ENCODE peak calls at places on chromosomes 2 and 18, in seven cellular contexts. One of them, this sample, is unnamed.

GRCh38 chr18:24928479-24928878 is 423.5 kb downstream of the ZNF521 start:
- DNase-seq in stimulated activated CD8-positive, alpha-beta memory T cell treated with anti-CD3 and anti-CD28 coated beads, Interleukin-15, amount 100 ng/mL, for 1 hour: no peak
- DNase-seq in naive B cell: peak; percentile 41
- DNase-seq in hepatic stellate cell: no peak
- DNase-seq in HepG2: no peak
- DNase-seq in T-helper 2 cell treated with Interferon-gamma antibody and Interleukin-4, amounts not matched to agents 5 μg/mL and 100 μg/mL, for 36 hours: no peak
- DNase-seq in NCI-H1092 treated with DMSO at 0.1 percent for 48 hours: no peak
- DNase-seq in this sample: peak; percentile 4

GRCh38 chr2:170929686-170930050 is 615 bp downstream of the GORASP2 start:
- DNase-seq in naive B cell: no peak
- DNase-seq in T-helper 2 cell treated with Interferon-gamma antibody and Interleukin-4, amounts not matched to agents 5 μg/mL and 100 μg/mL, for 36 hours: peak; percentile 47
- DNase-seq in NCI-H1092 treated with DMSO at 0.1 percent for 48 hours: no peak
- DNase-seq in hepatic stellate cell: peak; percentile 48
- DNase-seq in stimulated activated CD8-positive, alpha-beta memory T cell treated with anti-CD3 and anti-CD28 coated beads, Interleukin-15, amount 100 ng/mL, for 1 hour: no peak
- DNase-seq in HepG2: peak; percentile 67
- DNase-seq in this sample: peak; percentile 15

GRCh38 chr2:224343226-224343625 is 58.7 kb downstream of the FAM124B start:
- DNase-seq in stimulated activated CD8-positive, alpha-beta memory T cell treated with anti-CD3 and anti-CD28 coated beads, Interleukin-15, amount 100 ng/mL, for 1 hour: no peak
- DNase-seq in T-helper 2 cell treated with Interferon-gamma antibody and Interleukin-4, amounts not matched to agents 5 μg/mL and 100 μg/mL, for 36 hours: no peak
- DNase-seq in HepG2: no peak
- DNase-seq in naive B cell: no peak
- DNase-seq in hepatic stellate cell: no peak
- DNase-seq in NCI-H1092 treated with DMSO at 0.1 percent for 48 hours: no peak
- DNase-seq in this sample: no peak

GRCh38 chr18:3008546-3008945 is 4.4 kb downstream of the LPIN2 start:
- DNase-seq in HepG2: no peak
- DNase-seq in hepatic stellate cell: peak; percentile 76
- DNase-seq in naive B cell: no peak
- DNase-seq in NCI-H1092 treated with DMSO at 0.1 percent for 48 hours: no peak
- DNase-seq in T-helper 2 cell treated with Interferon-gamma antibody and Interleukin-4, amounts not matched to agents 5 μg/mL and 100 μg/mL, for 36 hours: no peak
- DNase-seq in stimulated activated CD8-positive, alpha-beta memory T cell treated with anti-CD3 and anti-CD28 coated beads, Interleukin-15, amount 100 ng/mL, for 1 hour: no peak
- DNase-seq in this sample: no peak

GRCh38 chr18:59631583-59632181 is 65.5 kb downstream of the CCBE1 start:
- DNase-seq in naive B cell: no peak
- DNase-seq in NCI-H1092 treated with DMSO at 0.1 percent for 48 hours: peak; percentile 44
- DNase-seq in T-helper 2 cell treated with Interferon-gamma antibody and Interleukin-4, amounts not matched to agents 5 μg/mL and 100 μg/mL, for 36 hours: no peak
- DNase-seq in HepG2: peak; percentile 1
- DNase-seq in stimulated activated CD8-positive, alpha-beta memory T cell treated with anti-CD3 and anti-CD28 coated beads, Interleukin-15, amount 100 ng/mL, for 1 hour: no peak
- DNase-seq in hepatic stellate cell: peak; percentile 29
- DNase-seq in this sample: no peak

GRCh38 chr2:236863729-236864126 is 222.0 kb upstream of the COPS8 start:
- DNase-seq in naive B cell: no peak
- DNase-seq in hepatic stellate cell: no peak
- DNase-seq in HepG2: no peak
- DNase-seq in stimulated activated CD8-positive, alpha-beta memory T cell treated with anti-CD3 and anti-CD28 coated beads, Interleukin-15, amount 100 ng/mL, for 1 hour: no peak
- DNase-seq in T-helper 2 cell treated with Interferon-gamma antibody and Interleukin-4, amounts not matched to agents 5 μg/mL and 100 μg/mL, for 36 hours: no peak
- DNase-seq in NCI-H1092 treated with DMSO at 0.1 percent for 48 hours: no peak
- DNase-seq in this sample: no peak

GRCh38 chr2:70919672-70920366 is 15.9 kb upstream of the ATP6V1B1 start:
- DNase-seq in naive B cell: peak; percentile 16
- DNase-seq in T-helper 2 cell treated with Interferon-gamma antibody and Interleukin-4, amounts not matched to agents 5 μg/mL and 100 μg/mL, for 36 hours: peak; percentile 49
- DNase-seq in NCI-H1092 treated with DMSO at 0.1 percent for 48 hours: peak; percentile 63
- DNase-seq in stimulated activated CD8-positive, alpha-beta memory T cell treated with anti-CD3 and anti-CD28 coated beads, Interleukin-15, amount 100 ng/mL, for 1 hour: peak; percentile 55
- DNase-seq in hepatic stellate cell: peak; percentile 78
- DNase-seq in HepG2: peak; percentile 80
- DNase-seq in this sample: peak; percentile 52

GRCh38 chr18:61972389-61973264 is 79.8 kb upstream of the RNF152 start:
- DNase-seq in stimulated activated CD8-positive, alpha-beta memory T cell treated with anti-CD3 and anti-CD28 coated beads, Interleukin-15, amount 100 ng/mL, for 1 hour: no peak
- DNase-seq in naive B cell: no peak
- DNase-seq in NCI-H1092 treated with DMSO at 0.1 percent for 48 hours: no peak
- DNase-seq in hepatic stellate cell: no peak
- DNase-seq in HepG2: no peak
- DNase-seq in T-helper 2 cell treated with Interferon-gamma antibody and Interleukin-4, amounts not matched to agents 5 μg/mL and 100 μg/mL, for 36 hours: no peak
- DNase-seq in this sample: peak; percentile 9

GRCh38 chr18:46158498-46158897 is 54.3 kb downstream of the HAUS1 start:
- DNase-seq in HepG2: no peak
- DNase-seq in naive B cell: no peak
- DNase-seq in NCI-H1092 treated with DMSO at 0.1 percent for 48 hours: no peak
- DNase-seq in T-helper 2 cell treated with Interferon-gamma antibody and Interleukin-4, amounts not matched to agents 5 μg/mL and 100 μg/mL, for 36 hours: no peak
- DNase-seq in hepatic stellate cell: no peak
- DNase-seq in stimulated activated CD8-positive, alpha-beta memory T cell treated with anti-CD3 and anti-CD28 coated beads, Interleukin-15, amount 100 ng/mL, for 1 hour: no peak
- DNase-seq in this sample: no peak

GRCh38 chr2:183025993-183026392 is 12.3 kb downstream of the NCKAP1 start:
- DNase-seq in hepatic stellate cell: no peak
- DNase-seq in naive B cell: no peak
- DNase-seq in T-helper 2 cell treated with Interferon-gamma antibody and Interleukin-4, amounts not matched to agents 5 μg/mL and 100 μg/mL, for 36 hours: no peak
- DNase-seq in HepG2: no peak
- DNase-seq in stimulated activated CD8-positive, alpha-beta memory T cell treated with anti-CD3 and anti-CD28 coated beads, Interleukin-15, amount 100 ng/mL, for 1 hour: no peak
- DNase-seq in NCI-H1092 treated with DMSO at 0.1 percent for 48 hours: no peak
- DNase-seq in this sample: no peak

GRCh38 chr2:156752042-156752441 is 315.9 kb downstream of the GPD2 start:
- DNase-seq in HepG2: no peak
- DNase-seq in NCI-H1092 treated with DMSO at 0.1 percent for 48 hours: no peak
- DNase-seq in hepatic stellate cell: no peak
- DNase-seq in T-helper 2 cell treated with Interferon-gamma antibody and Interleukin-4, amounts not matched to agents 5 μg/mL and 100 μg/mL, for 36 hours: no peak
- DNase-seq in naive B cell: no peak
- DNase-seq in stimulated activated CD8-positive, alpha-beta memory T cell treated with anti-CD3 and anti-CD28 coated beads, Interleukin-15, amount 100 ng/mL, for 1 hour: no peak
- DNase-seq in this sample: no peak

GRCh38 chr18:47872426-47872825 is 58.0 kb downstream of the SMAD2 start:
- DNase-seq in naive B cell: no peak
- DNase-seq in hepatic stellate cell: no peak
- DNase-seq in NCI-H1092 treated with DMSO at 0.1 percent for 48 hours: no peak
- DNase-seq in T-helper 2 cell treated with Interferon-gamma antibody and Interleukin-4, amounts not matched to agents 5 μg/mL and 100 μg/mL, for 36 hours: no peak
- DNase-seq in HepG2: no peak
- DNase-seq in stimulated activated CD8-positive, alpha-beta memory T cell treated with anti-CD3 and anti-CD28 coated beads, Interleukin-15, amount 100 ng/mL, for 1 hour: no peak
- DNase-seq in this sample: no peak

GRCh38 chr2:218386505-218387368 is 4.7 kb downstream of the SLC11A1 start:
- DNase-seq in hepatic stellate cell: no peak
- DNase-seq in HepG2: no peak
- DNase-seq in NCI-H1092 treated with DMSO at 0.1 percent for 48 hours: no peak
- DNase-seq in T-helper 2 cell treated with Interferon-gamma antibody and Interleukin-4, amounts not matched to agents 5 μg/mL and 100 μg/mL, for 36 hours: no peak
- DNase-seq in stimulated activated CD8-positive, alpha-beta memory T cell treated with anti-CD3 and anti-CD28 coated beads, Interleukin-15, amount 100 ng/mL, for 1 hour: no peak
- DNase-seq in naive B cell: no peak
- DNase-seq in this sample: no peak

GRCh38 chr2:178650554-178650953 is 156.7 kb downstream of the TTN start:
- DNase-seq in T-helper 2 cell treated with Interferon-gamma antibody and Interleukin-4, amounts not matched to agents 5 μg/mL and 100 μg/mL, for 36 hours: no peak
- DNase-seq in hepatic stellate cell: no peak
- DNase-seq in HepG2: no peak
- DNase-seq in naive B cell: no peak
- DNase-seq in NCI-H1092 treated with DMSO at 0.1 percent for 48 hours: no peak
- DNase-seq in stimulated activated CD8-positive, alpha-beta memory T cell treated with anti-CD3 and anti-CD28 coated beads, Interleukin-15, amount 100 ng/mL, for 1 hour: no peak
- DNase-seq in this sample: no peak

GRCh38 chr2:208359632-208359986 is 47.0 kb upstream of the PTH2R start:
- DNase-seq in naive B cell: peak; percentile 11
- DNase-seq in HepG2: no peak
- DNase-seq in T-helper 2 cell treated with Interferon-gamma antibody and Interleukin-4, amounts not matched to agents 5 μg/mL and 100 μg/mL, for 36 hours: no peak
- DNase-seq in hepatic stellate cell: no peak
- DNase-seq in stimulated activated CD8-positive, alpha-beta memory T cell treated with anti-CD3 and anti-CD28 coated beads, Interleukin-15, amount 100 ng/mL, for 1 hour: no peak
- DNase-seq in NCI-H1092 treated with DMSO at 0.1 percent for 48 hours: no peak
- DNase-seq in this sample: peak; percentile 46

GRCh38 chr2:170462433-170463205 is 252.5 kb upstream of the SP5 start:
- DNase-seq in T-helper 2 cell treated with Interferon-gamma antibody and Interleukin-4, amounts not matched to agents 5 μg/mL and 100 μg/mL, for 36 hours: no peak
- DNase-seq in HepG2: no peak
- DNase-seq in stimulated activated CD8-positive, alpha-beta memory T cell treated with anti-CD3 and anti-CD28 coated beads, Interleukin-15, amount 100 ng/mL, for 1 hour: no peak
- DNase-seq in hepatic stellate cell: no peak
- DNase-seq in naive B cell: no peak
- DNase-seq in NCI-H1092 treated with DMSO at 0.1 percent for 48 hours: no peak
- DNase-seq in this sample: no peak

GRCh38 chr18:48959921-48960920 is 9.5 kb upstream of the SMAD7 start:
- DNase-seq in stimulated activated CD8-positive, alpha-beta memory T cell treated with anti-CD3 and anti-CD28 coated beads, Interleukin-15, amount 100 ng/mL, for 1 hour: no peak
- DNase-seq in T-helper 2 cell treated with Interferon-gamma antibody and Interleukin-4, amounts not matched to agents 5 μg/mL and 100 μg/mL, for 36 hours: no peak
- DNase-seq in hepatic stellate cell: no peak
- DNase-seq in HepG2: no peak
- DNase-seq in naive B cell: no peak
- DNase-seq in NCI-H1092 treated with DMSO at 0.1 percent for 48 hours: no peak
- DNase-seq in this sample: no peak

GRCh38 chr2:191582355-191582754 is 95.6 kb upstream of the NABP1 start:
- DNase-seq in stimulated activated CD8-positive, alpha-beta memory T cell treated with anti-CD3 and anti-CD28 coated beads, Interleukin-15, amount 100 ng/mL, for 1 hour: no peak
- DNase-seq in HepG2: peak; percentile 44
- DNase-seq in T-helper 2 cell treated with Interferon-gamma antibody and Interleukin-4, amounts not matched to agents 5 μg/mL and 100 μg/mL, for 36 hours: no peak
- DNase-seq in hepatic stellate cell: peak; percentile 31
- DNase-seq in naive B cell: no peak
- DNase-seq in NCI-H1092 treated with DMSO at 0.1 percent for 48 hours: no peak
- DNase-seq in this sample: no peak

GRCh38 chr2:128187032-128187654 is 96.1 kb downstream of the UGGT1 start:
- DNase-seq in NCI-H1092 treated with DMSO at 0.1 percent for 48 hours: no peak
- DNase-seq in stimulated activated CD8-positive, alpha-beta memory T cell treated with anti-CD3 and anti-CD28 coated beads, Interleukin-15, amount 100 ng/mL, for 1 hour: no peak
- DNase-seq in T-helper 2 cell treated with Interferon-gamma antibody and Interleukin-4, amounts not matched to agents 5 μg/mL and 100 μg/mL, for 36 hours: no peak
- DNase-seq in HepG2: no peak
- DNase-seq in hepatic stellate cell: peak; percentile 39
- DNase-seq in naive B cell: no peak
- DNase-seq in this sample: no peak

GRCh38 chr2:16682431-16683130 is 16.9 kb upstream of the CYRIA start:
- DNase-seq in HepG2: no peak
- DNase-seq in stimulated activated CD8-positive, alpha-beta memory T cell treated with anti-CD3 and anti-CD28 coated beads, Interleukin-15, amount 100 ng/mL, for 1 hour: no peak
- DNase-seq in T-helper 2 cell treated with Interferon-gamma antibody and Interleukin-4, amounts not matched to agents 5 μg/mL and 100 μg/mL, for 36 hours: no peak
- DNase-seq in naive B cell: no peak
- DNase-seq in hepatic stellate cell: no peak
- DNase-seq in NCI-H1092 treated with DMSO at 0.1 percent for 48 hours: no peak
- DNase-seq in this sample: no peak

GRCh38 chr18:45449761-45450227 is 165.5 kb upstream of the SLC14A2 start:
- DNase-seq in T-helper 2 cell treated with Interferon-gamma antibody and Interleukin-4, amounts not matched to agents 5 μg/mL and 100 μg/mL, for 36 hours: no peak
- DNase-seq in naive B cell: no peak
- DNase-seq in stimulated activated CD8-positive, alpha-beta memory T cell treated with anti-CD3 and anti-CD28 coated beads, Interleukin-15, amount 100 ng/mL, for 1 hour: no peak
- DNase-seq in hepatic stellate cell: no peak
- DNase-seq in HepG2: no peak
- DNase-seq in NCI-H1092 treated with DMSO at 0.1 percent for 48 hours: peak; percentile 99
- DNase-seq in this sample: peak; percentile 64

GRCh38 chr18:657998-658946 is 819 bp downstream of the TYMS start:
- DNase-seq in hepatic stellate cell: peak; percentile 88
- DNase-seq in naive B cell: peak; percentile 5
- DNase-seq in HepG2: peak; percentile 92
- DNase-seq in T-helper 2 cell treated with Interferon-gamma antibody and Interleukin-4, amounts not matched to agents 5 μg/mL and 100 μg/mL, for 36 hours: peak; percentile 81
- DNase-seq in NCI-H1092 treated with DMSO at 0.1 percent for 48 hours: peak; percentile 79
- DNase-seq in stimulated activated CD8-positive, alpha-beta memory T cell treated with anti-CD3 and anti-CD28 coated beads, Interleukin-15, amount 100 ng/mL, for 1 hour: peak; percentile 33
- DNase-seq in this sample: peak; percentile 94

GRCh38 chr2:133988316-133988891 is 265.5 kb upstream of the MGAT5 start:
- DNase-seq in stimulated activated CD8-positive, alpha-beta memory T cell treated with anti-CD3 and anti-CD28 coated beads, Interleukin-15, amount 100 ng/mL, for 1 hour: no peak
- DNase-seq in hepatic stellate cell: no peak
- DNase-seq in naive B cell: no peak
- DNase-seq in T-helper 2 cell treated with Interferon-gamma antibody and Interleukin-4, amounts not matched to agents 5 μg/mL and 100 μg/mL, for 36 hours: no peak
- DNase-seq in NCI-H1092 treated with DMSO at 0.1 percent for 48 hours: no peak
- DNase-seq in HepG2: no peak
- DNase-seq in this sample: no peak

GRCh38 chr2:74777161-74777900 is 56.6 kb upstream of the HK2 start:
- DNase-seq in HepG2: no peak
- DNase-seq in NCI-H1092 treated with DMSO at 0.1 percent for 48 hours: no peak
- DNase-seq in naive B cell: no peak
- DNase-seq in T-helper 2 cell treated with Interferon-gamma antibody and Interleukin-4, amounts not matched to agents 5 μg/mL and 100 μg/mL, for 36 hours: peak; percentile 26
- DNase-seq in stimulated activated CD8-positive, alpha-beta memory T cell treated with anti-CD3 and anti-CD28 coated beads, Interleukin-15, amount 100 ng/mL, for 1 hour: no peak
- DNase-seq in hepatic stellate cell: no peak
- DNase-seq in this sample: no peak

GRCh38 chr2:238652053-238652770 is 195.7 kb upstream of the TWIST2 start:
- DNase-seq in T-helper 2 cell treated with Interferon-gamma antibody and Interleukin-4, amounts not matched to agents 5 μg/mL and 100 μg/mL, for 36 hours: peak; percentile 0
- DNase-seq in naive B cell: no peak
- DNase-seq in HepG2: no peak
- DNase-seq in hepatic stellate cell: no peak
- DNase-seq in stimulated activated CD8-positive, alpha-beta memory T cell treated with anti-CD3 and anti-CD28 coated beads, Interleukin-15, amount 100 ng/mL, for 1 hour: no peak
- DNase-seq in NCI-H1092 treated with DMSO at 0.1 percent for 48 hours: no peak
- DNase-seq in this sample: no peak

GRCh38 chr2:9335322-9335754 is 88.0 kb downstream of the ITGB1BP1 start:
- DNase-seq in hepatic stellate cell: no peak
- DNase-seq in NCI-H1092 treated with DMSO at 0.1 percent for 48 hours: peak; percentile 11
- DNase-seq in HepG2: peak; percentile 85
- DNase-seq in T-helper 2 cell treated with Interferon-gamma antibody and Interleukin-4, amounts not matched to agents 5 μg/mL and 100 μg/mL, for 36 hours: no peak
- DNase-seq in naive B cell: peak; percentile 9
- DNase-seq in stimulated activated CD8-positive, alpha-beta memory T cell treated with anti-CD3 and anti-CD28 coated beads, Interleukin-15, amount 100 ng/mL, for 1 hour: no peak
- DNase-seq in this sample: peak; percentile 75

GRCh38 chr2:163612332-163612731 is 123.5 kb downstream of the FIGN start:
- DNase-seq in stimulated activated CD8-positive, alpha-beta memory T cell treated with anti-CD3 and anti-CD28 coated beads, Interleukin-15, amount 100 ng/mL, for 1 hour: no peak
- DNase-seq in NCI-H1092 treated with DMSO at 0.1 percent for 48 hours: no peak
- DNase-seq in HepG2: no peak
- DNase-seq in hepatic stellate cell: no peak
- DNase-seq in naive B cell: no peak
- DNase-seq in T-helper 2 cell treated with Interferon-gamma antibody and Interleukin-4, amounts not matched to agents 5 μg/mL and 100 μg/mL, for 36 hours: no peak
- DNase-seq in this sample: no peak

GRCh38 chr2:37306024-37306423 is 18.6 kb downstream of the PRKD3 start:
- DNase-seq in NCI-H1092 treated with DMSO at 0.1 percent for 48 hours: peak; percentile 52
- DNase-seq in naive B cell: no peak
- DNase-seq in T-helper 2 cell treated with Interferon-gamma antibody and Interleukin-4, amounts not matched to agents 5 μg/mL and 100 μg/mL, for 36 hours: no peak
- DNase-seq in stimulated activated CD8-positive, alpha-beta memory T cell treated with anti-CD3 and anti-CD28 coated beads, Interleukin-15, amount 100 ng/mL, for 1 hour: no peak
- DNase-seq in hepatic stellate cell: no peak
- DNase-seq in HepG2: no peak
- DNase-seq in this sample: no peak

GRCh38 chr2:72211777-72212515 is 64.3 kb upstream of the CYP26B1 start:
- DNase-seq in stimulated activated CD8-positive, alpha-beta memory T cell treated with anti-CD3 and anti-CD28 coated beads, Interleukin-15, amount 100 ng/mL, for 1 hour: no peak
- DNase-seq in HepG2: no peak
- DNase-seq in naive B cell: no peak
- DNase-seq in T-helper 2 cell treated with Interferon-gamma antibody and Interleukin-4, amounts not matched to agents 5 μg/mL and 100 μg/mL, for 36 hours: no peak
- DNase-seq in hepatic stellate cell: no peak
- DNase-seq in NCI-H1092 treated with DMSO at 0.1 percent for 48 hours: no peak
- DNase-seq in this sample: no peak

GRCh38 chr2:164841719-164842623 is at the start of gene COBLL1:
- DNase-seq in NCI-H1092 treated with DMSO at 0.1 percent for 48 hours: peak; percentile 71
- DNase-seq in stimulated activated CD8-positive, alpha-beta memory T cell treated with anti-CD3 and anti-CD28 coated beads, Interleukin-15, amount 100 ng/mL, for 1 hour: no peak
- DNase-seq in T-helper 2 cell treated with Interferon-gamma antibody and Interleukin-4, amounts not matched to agents 5 μg/mL and 100 μg/mL, for 36 hours: peak; percentile 16
- DNase-seq in naive B cell: peak; percentile 61
- DNase-seq in HepG2: peak; percentile 84
- DNase-seq in hepatic stellate cell: peak; percentile 62
- DNase-seq in this sample: peak; percentile 34

GRCh38 chr2:62112192-62112591 is 83.7 kb upstream of the B3GNT2 start:
- DNase-seq in NCI-H1092 treated with DMSO at 0.1 percent for 48 hours: no peak
- DNase-seq in hepatic stellate cell: no peak
- DNase-seq in stimulated activated CD8-positive, alpha-beta memory T cell treated with anti-CD3 and anti-CD28 coated beads, Interleukin-15, amount 100 ng/mL, for 1 hour: no peak
- DNase-seq in HepG2: no peak
- DNase-seq in naive B cell: no peak
- DNase-seq in T-helper 2 cell treated with Interferon-gamma antibody and Interleukin-4, amounts not matched to agents 5 μg/mL and 100 μg/mL, for 36 hours: no peak
- DNase-seq in this sample: no peak

GRCh38 chr2:15262792-15263191 is 298.3 kb downstream of the NBAS start:
- DNase-seq in hepatic stellate cell: no peak
- DNase-seq in stimulated activated CD8-positive, alpha-beta memory T cell treated with anti-CD3 and anti-CD28 coated beads, Interleukin-15, amount 100 ng/mL, for 1 hour: no peak
- DNase-seq in NCI-H1092 treated with DMSO at 0.1 percent for 48 hours: no peak
- DNase-seq in T-helper 2 cell treated with Interferon-gamma antibody and Interleukin-4, amounts not matched to agents 5 μg/mL and 100 μg/mL, for 36 hours: no peak
- DNase-seq in HepG2: no peak
- DNase-seq in naive B cell: no peak
- DNase-seq in this sample: no peak

GRCh38 chr2:32760628-32761027 is 132.8 kb downstream of the TTC27 start:
- DNase-seq in T-helper 2 cell treated with Interferon-gamma antibody and Interleukin-4, amounts not matched to agents 5 μg/mL and 100 μg/mL, for 36 hours: no peak
- DNase-seq in NCI-H1092 treated with DMSO at 0.1 percent for 48 hours: no peak
- DNase-seq in hepatic stellate cell: no peak
- DNase-seq in stimulated activated CD8-positive, alpha-beta memory T cell treated with anti-CD3 and anti-CD28 coated beads, Interleukin-15, amount 100 ng/mL, for 1 hour: no peak
- DNase-seq in naive B cell: no peak
- DNase-seq in HepG2: no peak
- DNase-seq in this sample: no peak